ENCODE peak calls at places on chromosome X, in five cellular contexts. D is heart right ventricle, N is adrenal gland, P is Caco-2, B is endodermal cell. G is an unnamed sample.

GRCh38 chrX:110412971-110413726 is 54.5 kb downstream of the RTL9 start:
- DNase-seq in D (peak; percentile 51), N (peak; percentile 78), P (peak; percentile 53), B (peak; percentile 93), G (peak; percentile 73)

GRCh38 chrX:9257718-9258117 is 207.1 kb upstream of the TBL1X start:
- DNase-seq in D (no peak), N (no peak), P (no peak), B (no peak), G (no peak)

GRCh38 chrX:52363247-52363883 is 5.5 kb upstream of the XAGE2 start:
- DNase-seq in D (no peak), N (no peak), P (no peak), B (no peak), G (peak; percentile 28)

GRCh38 chrX:16433021-16433420 is 216.9 kb upstream of the S100G start:
- DNase-seq in D (no peak), N (no peak), P (no peak), B (no peak), G (no peak)

GRCh38 chrX:51860679-51861078 is 32.7 kb upstream of the MAGED1 start:
- DNase-seq in D (peak; percentile 3), N (peak; percentile 51), P (peak; percentile 30), B (peak; percentile 57), G (peak; percentile 6)

GRCh38 chrX:109629310-109629709 is 4.3 kb upstream of the KCNE5 start:
- DNase-seq in D (no peak), N (no peak), P (no peak), B (no peak), G (no peak)

GRCh38 chrX:154136627-154137161 is 7.3 kb upstream of the OPN1LW start:
- DNase-seq in D (peak; percentile 60), N (peak; percentile 79), P (peak; percentile 69), B (peak; percentile 93), G (peak; percentile 80)

GRCh38 chrX:144801786-144802185 is 445.5 kb upstream of the SPANXN1 start:
- DNase-seq in D (no peak), N (no peak), P (no peak), B (no peak), G (no peak)

GRCh38 chrX:93585661-93586060 is 87.7 kb downstream of the NAP1L3 start:
- DNase-seq in D (no peak), N (no peak), P (no peak), B (no peak), G (no peak)

GRCh38 chrX:71493111-71493613 is 39.7 kb upstream of the OGT start:
- DNase-seq in D (peak; percentile 7), N (peak; percentile 62), P (no peak), B (no peak), G (no peak)

GRCh38 chrX:56248492-56248891 is 16.3 kb downstream of the KLF8 start:
- DNase-seq in D (peak; percentile 45), N (peak; percentile 75), P (peak; percentile 41), B (peak; percentile 78), G (peak; percentile 57)

GRCh38 chrX:132648870-132649269 is 160.0 kb upstream of the MBNL3 start:
- DNase-seq in D (no peak), N (no peak), P (no peak), B (no peak), G (no peak)

GRCh38 chrX:109268340-109268739 is 213.5 kb downstream of the GUCY2F start:
- DNase-seq in D (no peak), N (no peak), P (no peak), B (no peak), G (peak; percentile 30)

GRCh38 chrX:9269134-9269533 is 195.7 kb upstream of the TBL1X start:
- DNase-seq in D (no peak), N (no peak), P (peak; percentile 30), B (no peak), G (no peak)

GRCh38 chrX:103624111-103624510 is 4.7 kb upstream of the TCEAL1 start:
- DNase-seq in D (no peak), N (peak; percentile 64), P (no peak), B (no peak), G (no peak)

GRCh38 chrX:32525234-32525633 is 686.1 kb downstream of the DMD start:
- DNase-seq in D (no peak), N (no peak), P (no peak), B (no peak), G (no peak)

GRCh38 chrX:148885203-148885602 is 384.8 kb downstream of the AFF2 start:
- DNase-seq in D (no peak), N (no peak), P (no peak), B (peak; percentile 45), G (no peak)

GRCh38 chrX:118615141-118615540 is 112.3 kb upstream of the IL13RA1 start:
- DNase-seq in D (no peak), N (no peak), P (no peak), B (no peak), G (no peak)

GRCh38 chrX:45344597-45344996 is 143.9 kb upstream of the DIPK2B start:
- DNase-seq in D (no peak), N (no peak), P (no peak), B (no peak), G (no peak)

GRCh38 chrX:85851418-85851817 is 195.9 kb downstream of the CHM start:
- DNase-seq in D (no peak), N (peak; percentile 47), P (peak; percentile 46), B (peak; percentile 70), G (peak; percentile 52)

GRCh38 chrX:149682031-149682430 is 29.8 kb upstream of the MAGEA11 start:
- DNase-seq in D (no peak), N (no peak), P (no peak), B (peak; percentile 66), G (no peak)

GRCh38 chrX:151505796-151506195 is 57.7 kb upstream of the PASD1 start:
- DNase-seq in D (no peak), N (peak; percentile 80), P (peak; percentile 38), B (peak; percentile 79), G (peak; percentile 14)

GRCh38 chrX:94831364-94831763 is 1157.4 kb downstream of the FAM133A start:
- DNase-seq in D (no peak), N (no peak), P (no peak), B (no peak), G (no peak)

GRCh38 chrX:40832723-40833122 is 97.4 kb upstream of the MED14 start:
- DNase-seq in D (no peak), N (no peak), P (no peak), B (no peak), G (no peak)
- TF ChIP-seq CTCF in D (no peak), N (no peak), P (no peak), B (no peak), G (no peak)

DNA sequence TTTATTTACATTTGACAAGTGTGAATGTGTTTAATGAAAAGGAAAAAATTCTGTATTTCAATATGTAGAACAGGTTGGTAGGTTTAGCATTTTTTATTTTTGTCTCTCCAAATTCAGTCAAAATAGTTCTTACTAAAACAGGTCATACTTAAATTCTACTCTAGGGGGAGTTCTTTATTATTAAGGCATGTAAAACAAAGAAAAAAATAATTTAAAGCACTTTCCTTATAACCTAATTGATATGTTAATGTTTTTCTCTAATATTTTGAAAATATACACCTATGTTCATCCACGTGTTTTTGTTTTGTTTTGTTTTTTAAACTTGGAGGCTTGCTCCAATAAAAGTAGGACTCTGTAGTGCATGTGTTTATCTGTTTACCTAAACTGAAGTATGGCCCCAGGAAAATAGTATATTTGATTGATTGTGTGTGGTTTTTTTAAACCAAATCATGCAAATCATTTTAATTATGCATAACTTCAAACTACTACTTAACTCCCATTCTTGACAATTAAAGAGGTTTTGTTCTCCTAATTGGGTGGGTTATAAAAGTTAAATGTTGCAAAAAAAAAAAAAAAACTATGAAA is 562.7 kb downstream of the RPA4 start:
- DNase-seq in D (no peak), N (no peak), P (no peak), B (no peak), G (no peak)
- TF ChIP-seq CTCF in D (no peak), N (no peak), P (no peak), B (peak; percentile 80), G (no peak)

DNA sequence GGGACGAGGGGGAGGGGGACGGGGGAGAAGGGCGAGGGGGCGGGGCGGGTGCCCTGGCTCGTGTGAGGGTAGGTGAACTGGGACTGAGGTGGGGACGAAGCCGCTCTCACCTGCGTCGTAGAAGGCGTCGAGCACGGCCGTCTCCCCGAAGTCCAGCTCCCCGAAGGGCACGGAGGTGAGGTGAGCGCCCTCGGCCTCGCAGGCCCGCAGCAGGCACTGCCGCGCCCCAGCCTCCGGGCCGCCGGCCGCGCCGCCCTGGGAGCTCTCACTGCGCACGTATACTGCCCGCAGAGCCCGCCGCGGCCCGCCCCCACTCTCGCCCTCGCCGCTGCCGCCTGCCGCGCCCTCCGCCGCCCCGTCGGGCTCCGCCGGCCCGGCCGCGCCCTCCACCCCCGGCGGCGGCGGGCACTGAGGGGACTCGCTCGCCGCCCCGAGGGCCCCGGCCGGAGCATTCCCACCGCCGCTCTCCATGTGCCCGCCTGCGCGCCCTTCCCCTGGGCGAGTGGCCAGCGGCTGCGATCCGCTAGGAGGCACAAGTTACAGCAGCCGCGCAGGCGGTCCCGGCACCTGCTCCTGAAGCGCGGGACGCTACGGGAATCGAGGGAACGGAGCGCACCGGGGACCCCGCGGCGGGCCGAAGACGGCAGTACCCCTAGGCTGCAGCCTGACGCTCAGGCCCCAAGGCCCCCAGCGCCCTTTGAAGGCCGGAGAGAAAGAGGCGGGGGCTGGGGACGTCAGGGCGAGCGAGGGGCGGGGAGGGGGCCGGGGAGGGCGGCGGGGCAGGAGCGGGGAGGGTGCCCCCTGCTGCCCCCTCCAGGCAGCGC is at the start of gene MAP3K15:
- DNase-seq in D (no peak), N (peak; percentile 57), P (no peak), B (peak; percentile 80), G (peak; percentile 69)
- TF ChIP-seq CTCF in D (no peak), N (no peak), P (no peak), B (no peak), G (no peak)

DNA sequence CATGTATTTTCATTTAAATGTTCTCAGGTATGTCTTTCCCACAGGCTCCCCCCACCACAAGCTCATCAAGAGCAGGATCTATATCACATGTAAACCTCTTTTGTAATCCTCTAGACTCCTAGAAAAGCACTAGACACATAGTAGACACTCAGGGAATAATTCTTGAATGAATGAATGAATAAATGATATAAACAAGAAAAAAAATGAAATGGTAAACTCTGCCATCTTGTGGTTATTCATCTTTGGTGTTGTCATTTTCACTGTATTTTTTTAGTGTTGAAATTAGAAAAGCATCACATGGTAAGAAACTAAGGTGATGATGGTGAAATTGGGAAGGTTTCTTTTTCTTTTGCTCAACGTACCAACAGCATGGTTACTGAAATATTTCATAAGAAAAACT is 34.2 kb upstream of the C1GALT1C1 start:
- DNase-seq in D (no peak), N (no peak), P (no peak), B (no peak), G (no peak)
- TF ChIP-seq CTCF in D (no peak), N (no peak), P (peak; percentile 24), B (peak; percentile 47), G (no peak)

GRCh38 chrX:46574337-46574940 is 874 bp downstream of the CHST7 start:
- DNase-seq in D (no peak), N (peak; percentile 58), P (no peak), B (peak; percentile 67), G (peak; percentile 44)

GRCh38 chrX:46574941-46575381 is 1.4 kb downstream of the CHST7 start:
- DNase-seq in D (no peak), N (no peak), P (no peak), B (peak; percentile 62), G (peak; percentile 35)

GRCh38 chrX:46573896-46574336 is 351 bp downstream of the CHST7 start:
- DNase-seq in D (peak; percentile 32), N (peak; percentile 76), P (peak; percentile 67), B (peak; percentile 85), G (peak; percentile 70)

GRCh38 chrX:46572295-46572936 is 1.1 kb upstream of the CHST7 start:
- DNase-seq in D (no peak), N (no peak), P (no peak), B (no peak), G (no peak)

GRCh38 chrX:46573331-46573895 is at the start of gene CHST7:
- DNase-seq in D (peak; percentile 55), N (peak; percentile 77), P (peak; percentile 60), B (peak; percentile 85), G (peak; percentile 78)
- TF ChIP-seq CTCF in D (no peak), N (no peak), P (no peak), B (peak; percentile 42), G (no peak)

G was measured in Calu3.